ENCODE peak calls at places on chromosomes 2 and 18, in six cellular contexts. One of them, this sample, is unnamed.

GRCh38 chr18:22159014-22159413 is 10.4 kb upstream of the GATA6 start:
- DNase-seq in NCI-H2081: no peak
- DNase-seq in pancreas: no peak
- DNase-seq in Kasumi-1: no peak
- DNase-seq in cardiac muscle cell: no peak
- DNase-seq in H54: no peak
- DNase-seq in this sample: no peak

GRCh38 chr2:49860834-49861233 is 706.5 kb upstream of the FSHR start:
- DNase-seq in NCI-H2081: no peak
- DNase-seq in pancreas: no peak
- DNase-seq in Kasumi-1: no peak
- DNase-seq in cardiac muscle cell: no peak
- DNase-seq in H54: no peak
- DNase-seq in this sample: no peak

GRCh38 chr2:3426615-3427014 is 47.1 kb downstream of the TRAPPC12 start:
- DNase-seq in NCI-H2081: no peak
- DNase-seq in pancreas: no peak
- DNase-seq in Kasumi-1: no peak
- DNase-seq in cardiac muscle cell: no peak
- DNase-seq in H54: no peak
- DNase-seq in this sample: no peak

GRCh38 chr2:203470371-203470770 is 64.7 kb downstream of the RAPH1 start:
- DNase-seq in NCI-H2081: no peak
- DNase-seq in pancreas: no peak
- DNase-seq in Kasumi-1: no peak
- DNase-seq in cardiac muscle cell: no peak
- DNase-seq in H54: no peak
- DNase-seq in this sample: no peak

GRCh38 chr2:156589381-156590079 is 153.4 kb downstream of the GPD2 start:
- DNase-seq in NCI-H2081: peak
- DNase-seq in pancreas: no peak
- DNase-seq in Kasumi-1: peak
- DNase-seq in cardiac muscle cell: peak
- DNase-seq in H54: no peak
- DNase-seq in this sample: peak

GRCh38 chr18:63141777-63142176 is 177.8 kb downstream of the BCL2 start:
- DNase-seq in NCI-H2081: no peak
- DNase-seq in pancreas: no peak
- DNase-seq in Kasumi-1: peak
- DNase-seq in cardiac muscle cell: no peak
- DNase-seq in H54: no peak
- DNase-seq in this sample: no peak

GRCh38 chr2:74725287-74725686 is 71.2 kb downstream of the SEMA4F start:
- DNase-seq in NCI-H2081: no peak
- DNase-seq in pancreas: no peak
- DNase-seq in Kasumi-1: no peak
- DNase-seq in cardiac muscle cell: no peak
- DNase-seq in H54: no peak
- DNase-seq in this sample: no peak

GRCh38 chr2:136131961-136132839 is 14.3 kb upstream of the CXCR4 start:
- DNase-seq in NCI-H2081: no peak
- DNase-seq in pancreas: peak
- DNase-seq in Kasumi-1: no peak
- DNase-seq in cardiac muscle cell: no peak
- DNase-seq in H54: no peak
- DNase-seq in this sample: peak

GRCh38 chr2:230793573-230794359 is 71.0 kb upstream of the ITM2C start:
- DNase-seq in NCI-H2081: no peak
- DNase-seq in pancreas: peak
- DNase-seq in Kasumi-1: peak
- DNase-seq in cardiac muscle cell: peak
- DNase-seq in H54: peak
- DNase-seq in this sample: peak

GRCh38 chr2:235230809-235231601 is 262.8 kb upstream of the AGAP1 start:
- DNase-seq in NCI-H2081: peak
- DNase-seq in pancreas: no peak
- DNase-seq in Kasumi-1: no peak
- DNase-seq in cardiac muscle cell: peak
- DNase-seq in H54: no peak
- DNase-seq in this sample: no peak